ENCODE peak calls at places on chromosomes 4 and X, in seven cellular contexts. U, J, N, I, G, X and Z are unnamed samples.

GRCh38 chr4:31187979-31188378 is 467.8 kb downstream of the PCDH7 start:
- ATAC-seq in U (no peak), J (no peak), N (no peak), I (no peak), G (no peak), X (no peak), Z (no peak)

GRCh38 chr4:4860381-4860802 is 927 bp downstream of the MSX1 start:
- ATAC-seq in U (no peak), J (peak; percentile 28), N (peak; percentile 18), I (peak; percentile 1), G (peak; percentile 23), X (peak; percentile 19), Z (no peak)

GRCh38 chr4:85720736-85721135 is 245.8 kb downstream of the ARHGAP24 start:
- ATAC-seq in U (no peak), J (no peak), N (no peak), I (no peak), G (no peak), X (no peak), Z (no peak)

GRCh38 chrX:138710311-138710791 is 1.2 kb downstream of the FGF13 start:
- ATAC-seq in U (peak; percentile 43), J (no peak), N (no peak), I (peak; percentile 10), G (no peak), X (no peak), Z (no peak)

GRCh38 chrX:46574941-46575381 is 1.4 kb downstream of the CHST7 start:
- ATAC-seq in U (no peak), J (peak; percentile 28), N (peak; percentile 29), I (peak; percentile 33), G (no peak), X (no peak), Z (no peak)

GRCh38 chr4:4666693-4667642 is 125.1 kb upstream of the STX18 start:
- ATAC-seq in U (no peak), J (no peak), N (no peak), I (peak; percentile 51), G (no peak), X (no peak), Z (no peak)

GRCh38 chrX:129984196-129984962 is 1.9 kb downstream of the BCORL1 start:
- ATAC-seq in U (no peak), J (peak; percentile 17), N (no peak), I (peak; percentile 7), G (peak; percentile 23), X (peak; percentile 7), Z (no peak)

GRCh38 chr4:4502694-4503311 is 39.0 kb downstream of the STX18 start:
- ATAC-seq in U (no peak), J (no peak), N (peak; percentile 90), I (peak; percentile 31), G (no peak), X (peak; percentile 76), Z (no peak)

GRCh38 chr4:128362760-128363159 is 75.1 kb upstream of the PGRMC2 start:
- ATAC-seq in U (no peak), J (no peak), N (no peak), I (peak; percentile 89), G (no peak), X (no peak), Z (no peak)

GRCh38 chr4:119299221-119300071 is 22.5 kb downstream of the FABP2 start:
- ATAC-seq in U (no peak), J (no peak), N (peak; percentile 54), I (no peak), G (no peak), X (peak; percentile 48), Z (peak; percentile 0)
- H3K27ac ChIP-seq in U (peak overlapping the region; percentile 92), J (peak overlapping the region; percentile 94), N (peak overlapping the region; percentile 77), I (peak overlapping the region; percentile 90), G (peak overlapping the region; percentile 73), X (peak overlapping the region; percentile 80), Z (peak overlapping the region; percentile 89)

GRCh38 chr4:56243107-56243506 is 144.2 kb downstream of the AASDH start:
- ATAC-seq in U (no peak), J (no peak), N (no peak), I (no peak), G (no peak), X (no peak), Z (no peak)

GRCh38 chr4:56244681-56245080 is 142.6 kb downstream of the AASDH start:
- ATAC-seq in U (no peak), J (no peak), N (no peak), I (no peak), G (no peak), X (no peak), Z (no peak)

GRCh38 chr4:56241500-56241899 is 145.8 kb downstream of the AASDH start:
- ATAC-seq in U (no peak), J (no peak), N (no peak), I (no peak), G (no peak), X (no peak), Z (no peak)

GRCh38 chr4:56238251-56238650 is 149.0 kb downstream of the AASDH start:
- ATAC-seq in U (no peak), J (no peak), N (no peak), I (no peak), G (no peak), X (no peak), Z (no peak)

DNA sequence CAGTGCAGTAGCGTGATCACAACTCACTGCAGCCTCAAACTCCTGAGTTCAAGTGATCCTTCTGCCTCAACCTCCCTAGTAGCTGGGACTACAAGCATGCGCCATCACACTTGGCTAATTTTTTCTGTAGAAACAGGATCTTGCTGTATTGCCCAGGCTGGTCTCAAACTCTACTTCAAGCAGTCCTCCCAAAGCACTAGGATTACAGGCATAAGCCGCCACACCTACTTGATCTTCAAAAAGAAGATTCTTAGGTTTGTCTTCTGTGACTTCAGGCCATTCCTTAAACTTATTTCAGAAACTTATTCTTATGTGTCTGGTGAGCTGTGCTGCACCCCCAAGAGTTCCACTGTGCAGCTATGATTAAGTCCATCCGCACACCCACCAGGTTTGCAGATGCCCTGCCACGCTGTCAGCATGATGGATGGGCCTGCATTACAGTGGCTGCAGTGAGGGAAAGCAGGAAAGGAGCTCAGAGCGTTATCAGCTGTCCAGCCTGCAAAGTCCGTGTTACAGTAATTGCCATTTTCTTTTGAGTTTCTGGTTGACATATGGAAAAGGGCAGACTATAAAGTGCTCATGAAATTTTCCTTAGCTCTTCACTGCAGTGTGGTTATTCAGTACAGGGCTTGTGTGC is 146.6 kb downstream of the AASDH start:
- ATAC-seq in U (no peak), J (no peak), N (no peak), I (no peak), G (no peak), X (peak; percentile 79), Z (no peak)
- TF ChIP-seq POLR2AphosphoS5 in U (no peak), J (no peak), N (no peak), I (no peak), G (no peak), X (no peak), Z (no peak)

GRCh38 chrX:4173743-4174142 is 460.3 kb upstream of the PRKX start:
- ATAC-seq in U (no peak), J (no peak), N (no peak), I (no peak), G (no peak), X (no peak), Z (no peak)
- H3K27ac ChIP-seq in U (no peak overlapping the region), J (no peak overlapping the region), N (no peak overlapping the region), I (no peak overlapping the region), G (no peak overlapping the region), X (no peak overlapping the region), Z (no peak overlapping the region)

GRCh38 chr4:121696641-121697461 is at the start of gene ANXA5:
- ATAC-seq in U (peak; percentile 96), J (peak; percentile 99), N (peak; percentile 95), I (peak; percentile 94), G (peak; percentile 97), X (peak; percentile 98), Z (peak; percentile 97)
- TF ChIP-seq POLR2AphosphoS5 in U (peak; percentile 70), J (peak; percentile 71), N (peak; percentile 87), I (peak; percentile 78), G (peak; percentile 97), X (peak; percentile 63), Z (peak; percentile 91)

GRCh38 chr4:56106180-56106579 is 157.4 kb downstream of the CEP135 start:
- ATAC-seq in U (no peak), J (no peak), N (no peak), I (no peak), G (no peak), X (no peak), Z (no peak)
- H3K27ac ChIP-seq in U (no peak overlapping the region), J (no peak overlapping the region), N (no peak overlapping the region), I (peak overlapping the region; percentile 32), G (no peak overlapping the region), X (no peak overlapping the region), Z (no peak overlapping the region)

GRCh38 chr4:42654606-42655005 is 2.3 kb downstream of the ATP8A1 start:
- ATAC-seq in U (peak; percentile 56), J (no peak), N (peak; percentile 54), I (no peak), G (no peak), X (no peak), Z (no peak)
- TF ChIP-seq POLR2AphosphoS5 in U (no peak), J (no peak), N (no peak), I (no peak), G (no peak), X (no peak), Z (no peak)

GRCh38 chr4:169198167-169198566 is 72.6 kb downstream of the SH3RF1 start:
- ATAC-seq in U (no peak), J (no peak), N (no peak), I (no peak), G (no peak), X (no peak), Z (no peak)

GRCh38 chr4:169202143-169202699 is 68.5 kb downstream of the SH3RF1 start:
- ATAC-seq in U (no peak), J (no peak), N (peak; percentile 63), I (no peak), G (no peak), X (no peak), Z (no peak)

GRCh38 chr4:169201144-169202124 is 69.3 kb downstream of the SH3RF1 start:
- ATAC-seq in U (no peak), J (no peak), N (peak; percentile 41), I (peak; percentile 36), G (no peak), X (no peak), Z (no peak)

GRCh38 chr4:169199184-169199583 is 71.6 kb downstream of the SH3RF1 start:
- ATAC-seq in U (no peak), J (no peak), N (peak; percentile 82), I (no peak), G (no peak), X (no peak), Z (no peak)

DNA sequence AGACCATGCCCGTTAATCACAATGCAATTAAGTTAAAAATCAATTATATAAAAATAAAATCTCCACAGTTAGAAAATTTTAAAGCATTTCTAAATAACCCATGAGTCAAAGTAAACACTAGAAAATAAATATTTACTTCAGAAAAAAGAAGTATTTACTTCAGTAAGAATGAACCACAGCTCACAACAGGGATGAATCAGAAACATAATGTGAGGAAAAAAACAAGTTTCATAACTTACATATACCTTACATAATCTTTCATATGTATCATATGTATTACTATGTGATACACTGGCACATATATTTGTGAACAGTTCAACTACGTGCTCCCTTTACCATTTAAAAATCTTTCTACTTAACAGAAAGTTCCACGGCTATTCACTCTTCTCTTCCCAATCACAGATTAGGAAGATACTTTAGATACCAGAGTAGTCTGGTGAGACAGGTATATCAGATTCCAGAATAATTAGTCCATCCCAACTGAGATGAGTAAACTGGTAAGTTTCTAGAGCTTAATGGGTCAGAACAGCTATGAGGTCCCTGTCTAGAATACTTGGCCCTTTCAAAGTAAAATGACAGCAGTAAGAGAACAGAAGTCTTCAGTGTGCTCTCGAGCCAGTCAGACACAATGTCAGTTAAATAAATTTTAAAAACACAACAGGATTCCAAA is 70.3 kb downstream of the SH3RF1 start:
- ATAC-seq in U (no peak), J (no peak), N (peak; percentile 24), I (no peak), G (no peak), X (no peak), Z (no peak)
- H3K27ac ChIP-seq in U (peak overlapping the region; percentile 50), J (no peak overlapping the region), N (no peak overlapping the region), I (no peak overlapping the region), G (no peak overlapping the region), X (no peak overlapping the region), Z (no peak overlapping the region)